ENCODE peak calls at places on chromosomes 16 and 17, in eight cellular contexts. One of them, this sample, is unnamed.

GRCh38 chr16:85988723-85989313 is 89.9 kb downstream of the IRF8 start:
- DNase-seq in HL-60: no peak
- DNase-seq in neural crest cell: no peak
- DNase-seq in RWPE1: no peak
- DNase-seq in A549: no peak
- DNase-seq in WTC11: no peak
- DNase-seq in germinal center: peak; percentile 77
- DNase-seq in stimulated activated CD8-positive, alpha-beta memory T cell treated with anti-CD3 and anti-CD28 coated beads, Interleukin-15, amount 100 ng/mL, for 48 hours: no peak
- DNase-seq in this sample: peak; percentile 53

GRCh38 chr17:59893617-59894100 is 738 bp downstream of the RPS6KB1 start:
- DNase-seq in HL-60: no peak
- DNase-seq in neural crest cell: no peak
- DNase-seq in RWPE1: peak; percentile 23
- DNase-seq in A549: peak; percentile 48
- DNase-seq in WTC11: no peak
- DNase-seq in germinal center: peak; percentile 21
- DNase-seq in stimulated activated CD8-positive, alpha-beta memory T cell treated with anti-CD3 and anti-CD28 coated beads, Interleukin-15, amount 100 ng/mL, for 48 hours: no peak
- DNase-seq in this sample: no peak

GRCh38 chr17:46742539-46743270 is 75.8 kb downstream of the WNT3 start:
- DNase-seq in HL-60: no peak
- DNase-seq in neural crest cell: no peak
- DNase-seq in RWPE1: peak; percentile 90
- DNase-seq in A549: peak; percentile 76
- DNase-seq in WTC11: no peak
- DNase-seq in germinal center: no peak
- DNase-seq in stimulated activated CD8-positive, alpha-beta memory T cell treated with anti-CD3 and anti-CD28 coated beads, Interleukin-15, amount 100 ng/mL, for 48 hours: no peak
- DNase-seq in this sample: no peak

GRCh38 chr16:10647721-10648296 is 46.9 kb downstream of the TEKT5 start:
- DNase-seq in HL-60: no peak
- DNase-seq in neural crest cell: no peak
- DNase-seq in RWPE1: no peak
- DNase-seq in A549: no peak
- DNase-seq in WTC11: no peak
- DNase-seq in germinal center: no peak
- DNase-seq in stimulated activated CD8-positive, alpha-beta memory T cell treated with anti-CD3 and anti-CD28 coated beads, Interleukin-15, amount 100 ng/mL, for 48 hours: no peak
- DNase-seq in this sample: no peak

GRCh38 chr16:74760007-74760767 is 14.4 kb downstream of the FA2H start:
- DNase-seq in HL-60: no peak
- DNase-seq in neural crest cell: no peak
- DNase-seq in RWPE1: no peak
- DNase-seq in A549: peak; percentile 84
- DNase-seq in WTC11: no peak
- DNase-seq in germinal center: no peak
- DNase-seq in stimulated activated CD8-positive, alpha-beta memory T cell treated with anti-CD3 and anti-CD28 coated beads, Interleukin-15, amount 100 ng/mL, for 48 hours: no peak
- DNase-seq in this sample: no peak

GRCh38 chr17:1847191-1847590 is 17.4 kb downstream of the RPA1 start:
- DNase-seq in HL-60: no peak
- DNase-seq in neural crest cell: no peak
- DNase-seq in RWPE1: no peak
- DNase-seq in A549: no peak
- DNase-seq in WTC11: no peak
- DNase-seq in germinal center: no peak
- DNase-seq in stimulated activated CD8-positive, alpha-beta memory T cell treated with anti-CD3 and anti-CD28 coated beads, Interleukin-15, amount 100 ng/mL, for 48 hours: no peak
- DNase-seq in this sample: no peak

GRCh38 chr16:67481561-67482259 is 753 bp upstream of the ATP6V0D1 start:
- DNase-seq in HL-60: no peak
- DNase-seq in neural crest cell: no peak
- DNase-seq in RWPE1: no peak
- DNase-seq in A549: no peak
- DNase-seq in WTC11: no peak
- DNase-seq in germinal center: no peak
- DNase-seq in stimulated activated CD8-positive, alpha-beta memory T cell treated with anti-CD3 and anti-CD28 coated beads, Interleukin-15, amount 100 ng/mL, for 48 hours: no peak
- DNase-seq in this sample: no peak

GRCh38 chr17:50972579-50972978 is 106.4 kb upstream of the TOB1 start:
- DNase-seq in HL-60: no peak
- DNase-seq in neural crest cell: no peak
- DNase-seq in RWPE1: no peak
- DNase-seq in A549: no peak
- DNase-seq in WTC11: no peak
- DNase-seq in germinal center: no peak
- DNase-seq in stimulated activated CD8-positive, alpha-beta memory T cell treated with anti-CD3 and anti-CD28 coated beads, Interleukin-15, amount 100 ng/mL, for 48 hours: no peak
- DNase-seq in this sample: no peak

GRCh38 chr16:88491560-88492310 is 38.7 kb downstream of the ZFPM1 start:
- DNase-seq in HL-60: no peak
- DNase-seq in neural crest cell: no peak
- DNase-seq in RWPE1: no peak
- DNase-seq in A549: no peak
- DNase-seq in WTC11: no peak
- DNase-seq in germinal center: no peak
- DNase-seq in stimulated activated CD8-positive, alpha-beta memory T cell treated with anti-CD3 and anti-CD28 coated beads, Interleukin-15, amount 100 ng/mL, for 48 hours: no peak
- DNase-seq in this sample: no peak

GRCh38 chr17:4604111-4604644 is 19.8 kb downstream of the SMTNL2 start:
- DNase-seq in HL-60: no peak
- DNase-seq in neural crest cell: no peak
- DNase-seq in RWPE1: no peak
- DNase-seq in A549: no peak
- DNase-seq in WTC11: no peak
- DNase-seq in germinal center: no peak
- DNase-seq in stimulated activated CD8-positive, alpha-beta memory T cell treated with anti-CD3 and anti-CD28 coated beads, Interleukin-15, amount 100 ng/mL, for 48 hours: no peak
- DNase-seq in this sample: no peak

GRCh38 chr16:57593021-57593420 is 35.4 kb upstream of the ADGRG1 start:
- DNase-seq in HL-60: no peak
- DNase-seq in neural crest cell: no peak
- DNase-seq in RWPE1: no peak
- DNase-seq in A549: no peak
- DNase-seq in WTC11: no peak
- DNase-seq in germinal center: no peak
- DNase-seq in stimulated activated CD8-positive, alpha-beta memory T cell treated with anti-CD3 and anti-CD28 coated beads, Interleukin-15, amount 100 ng/mL, for 48 hours: no peak
- DNase-seq in this sample: no peak

GRCh38 chr17:49193513-49194296 is 16.7 kb downstream of the GNGT2 start:
- DNase-seq in HL-60: peak; percentile 46
- DNase-seq in neural crest cell: peak; percentile 21
- DNase-seq in RWPE1: peak; percentile 20
- DNase-seq in A549: peak; percentile 91
- DNase-seq in WTC11: peak; percentile 49
- DNase-seq in germinal center: peak; percentile 60
- DNase-seq in stimulated activated CD8-positive, alpha-beta memory T cell treated with anti-CD3 and anti-CD28 coated beads, Interleukin-15, amount 100 ng/mL, for 48 hours: no peak
- DNase-seq in this sample: peak; percentile 74

GRCh38 chr16:15676506-15676905 is 26.5 kb downstream of the NDE1 start:
- DNase-seq in HL-60: no peak
- DNase-seq in neural crest cell: no peak
- DNase-seq in RWPE1: no peak
- DNase-seq in A549: no peak
- DNase-seq in WTC11: no peak
- DNase-seq in germinal center: no peak
- DNase-seq in stimulated activated CD8-positive, alpha-beta memory T cell treated with anti-CD3 and anti-CD28 coated beads, Interleukin-15, amount 100 ng/mL, for 48 hours: no peak
- DNase-seq in this sample: no peak

GRCh38 chr16:1645914-1646525 is 32.1 kb upstream of the JPT2 start:
- DNase-seq in HL-60: peak; percentile 55
- DNase-seq in neural crest cell: no peak
- DNase-seq in RWPE1: peak; percentile 34
- DNase-seq in A549: peak; percentile 87
- DNase-seq in WTC11: no peak
- DNase-seq in germinal center: no peak
- DNase-seq in stimulated activated CD8-positive, alpha-beta memory T cell treated with anti-CD3 and anti-CD28 coated beads, Interleukin-15, amount 100 ng/mL, for 48 hours: peak; percentile 4
- DNase-seq in this sample: no peak

GRCh38 chr16:4709481-4709880 is 16.1 kb downstream of the NUDT16L1 start:
- DNase-seq in HL-60: no peak
- DNase-seq in neural crest cell: no peak
- DNase-seq in RWPE1: no peak
- DNase-seq in A549: no peak
- DNase-seq in WTC11: no peak
- DNase-seq in germinal center: no peak
- DNase-seq in stimulated activated CD8-positive, alpha-beta memory T cell treated with anti-CD3 and anti-CD28 coated beads, Interleukin-15, amount 100 ng/mL, for 48 hours: no peak
- DNase-seq in this sample: no peak

GRCh38 chr17:17496189-17497064 is at the start of gene RASD1:
- DNase-seq in HL-60: peak; percentile 34
- DNase-seq in neural crest cell: peak; percentile 77
- DNase-seq in RWPE1: peak; percentile 92
- DNase-seq in A549: peak; percentile 88
- DNase-seq in WTC11: peak; percentile 82
- DNase-seq in germinal center: peak; percentile 90
- DNase-seq in stimulated activated CD8-positive, alpha-beta memory T cell treated with anti-CD3 and anti-CD28 coated beads, Interleukin-15, amount 100 ng/mL, for 48 hours: peak; percentile 78
- DNase-seq in this sample: peak; percentile 68

GRCh38 chr16:56425439-56425832 is at the start of gene AMFR:
- DNase-seq in HL-60: peak; percentile 47
- DNase-seq in neural crest cell: peak; percentile 56
- DNase-seq in RWPE1: peak; percentile 78
- DNase-seq in A549: peak; percentile 75
- DNase-seq in WTC11: peak; percentile 51
- DNase-seq in germinal center: peak; percentile 88
- DNase-seq in stimulated activated CD8-positive, alpha-beta memory T cell treated with anti-CD3 and anti-CD28 coated beads, Interleukin-15, amount 100 ng/mL, for 48 hours: peak; percentile 63
- DNase-seq in this sample: peak; percentile 73

GRCh38 chr16:70254095-70254964 is 2.6 kb upstream of the EXOSC6 start:
- DNase-seq in HL-60: no peak
- DNase-seq in neural crest cell: no peak
- DNase-seq in RWPE1: no peak
- DNase-seq in A549: no peak
- DNase-seq in WTC11: no peak
- DNase-seq in germinal center: no peak
- DNase-seq in stimulated activated CD8-positive, alpha-beta memory T cell treated with anti-CD3 and anti-CD28 coated beads, Interleukin-15, amount 100 ng/mL, for 48 hours: no peak
- DNase-seq in this sample: no peak

GRCh38 chr17:81511800-81512559 is 619 bp downstream of the ACTG1 start:
- DNase-seq in HL-60: no peak
- DNase-seq in neural crest cell: no peak
- DNase-seq in RWPE1: no peak
- DNase-seq in A549: no peak
- DNase-seq in WTC11: no peak
- DNase-seq in germinal center: no peak
- DNase-seq in stimulated activated CD8-positive, alpha-beta memory T cell treated with anti-CD3 and anti-CD28 coated beads, Interleukin-15, amount 100 ng/mL, for 48 hours: no peak
- DNase-seq in this sample: no peak

GRCh38 chr17:6502871-6503509 is 53.4 kb downstream of the PITPNM3 start:
- DNase-seq in HL-60: no peak
- DNase-seq in neural crest cell: no peak
- DNase-seq in RWPE1: no peak
- DNase-seq in A549: no peak
- DNase-seq in WTC11: no peak
- DNase-seq in germinal center: no peak
- DNase-seq in stimulated activated CD8-positive, alpha-beta memory T cell treated with anti-CD3 and anti-CD28 coated beads, Interleukin-15, amount 100 ng/mL, for 48 hours: no peak
- DNase-seq in this sample: no peak

GRCh38 chr16:81855552-81856153 is 76.6 kb downstream of the PLCG2 start:
- DNase-seq in HL-60: no peak
- DNase-seq in neural crest cell: no peak
- DNase-seq in RWPE1: no peak
- DNase-seq in A549: no peak
- DNase-seq in WTC11: peak; percentile 53
- DNase-seq in germinal center: no peak
- DNase-seq in stimulated activated CD8-positive, alpha-beta memory T cell treated with anti-CD3 and anti-CD28 coated beads, Interleukin-15, amount 100 ng/mL, for 48 hours: no peak
- DNase-seq in this sample: no peak

GRCh38 chr17:81285179-81285878 is 9.8 kb downstream of the SLC38A10 start:
- DNase-seq in HL-60: peak; percentile 82
- DNase-seq in neural crest cell: no peak
- DNase-seq in RWPE1: no peak
- DNase-seq in A549: no peak
- DNase-seq in WTC11: no peak
- DNase-seq in germinal center: peak; percentile 55
- DNase-seq in stimulated activated CD8-positive, alpha-beta memory T cell treated with anti-CD3 and anti-CD28 coated beads, Interleukin-15, amount 100 ng/mL, for 48 hours: peak; percentile 61
- DNase-seq in this sample: peak; percentile 51

GRCh38 chr16:4319454-4319853 is 3.6 kb downstream of the GLIS2 start:
- DNase-seq in HL-60: no peak
- DNase-seq in neural crest cell: no peak
- DNase-seq in RWPE1: no peak
- DNase-seq in A549: no peak
- DNase-seq in WTC11: no peak
- DNase-seq in germinal center: no peak
- DNase-seq in stimulated activated CD8-positive, alpha-beta memory T cell treated with anti-CD3 and anti-CD28 coated beads, Interleukin-15, amount 100 ng/mL, for 48 hours: peak; percentile 63
- DNase-seq in this sample: no peak

GRCh38 chr16:83901101-83901500 is 2.2 kb downstream of the MLYCD start:
- DNase-seq in HL-60: no peak
- DNase-seq in neural crest cell: no peak
- DNase-seq in RWPE1: no peak
- DNase-seq in A549: no peak
- DNase-seq in WTC11: no peak
- DNase-seq in germinal center: no peak
- DNase-seq in stimulated activated CD8-positive, alpha-beta memory T cell treated with anti-CD3 and anti-CD28 coated beads, Interleukin-15, amount 100 ng/mL, for 48 hours: no peak
- DNase-seq in this sample: no peak

GRCh38 chr16:53504665-53505064 is 1.7 kb upstream of the AKTIP start:
- DNase-seq in HL-60: no peak
- DNase-seq in neural crest cell: no peak
- DNase-seq in RWPE1: no peak
- DNase-seq in A549: no peak
- DNase-seq in WTC11: no peak
- DNase-seq in germinal center: no peak
- DNase-seq in stimulated activated CD8-positive, alpha-beta memory T cell treated with anti-CD3 and anti-CD28 coated beads, Interleukin-15, amount 100 ng/mL, for 48 hours: no peak
- DNase-seq in this sample: no peak

GRCh38 chr17:39400547-39401411 is 647 bp downstream of the FBXL20 start:
- DNase-seq in HL-60: no peak
- DNase-seq in neural crest cell: no peak
- DNase-seq in RWPE1: peak; percentile 22
- DNase-seq in A549: no peak
- DNase-seq in WTC11: no peak
- DNase-seq in germinal center: peak; percentile 22
- DNase-seq in stimulated activated CD8-positive, alpha-beta memory T cell treated with anti-CD3 and anti-CD28 coated beads, Interleukin-15, amount 100 ng/mL, for 48 hours: no peak
- DNase-seq in this sample: no peak

This sample was measured in stimulated activated naive B cell treated with anti-CD40 and anti-IgM and Interleukin-4, amounts not matched to agents 10 μg/mL and 1 μg/mL and 100 μg/mL, for 72 hours.